ENCODE peak calls at places on chromosomes 12 and 14, in four cellular contexts. B is A549, S is GM12878, E is K562. U is an unnamed sample.

GRCh38 chr14:101072070-101072469 is 168.5 kb upstream of the RTL1 start:
- DNase-seq in B (no peak), S (no peak), E (no peak), U (no peak)

GRCh38 chr14:89983375-89983774 is 27.6 kb downstream of the TDP1 start:
- DNase-seq in B (no peak), S (no peak), E (no peak), U (no peak)

GRCh38 chr12:121033625-121034349 is 5.3 kb downstream of the OASL start:
- DNase-seq in B (peak; percentile 60), S (peak; percentile 38), E (no peak), U (no peak)

GRCh38 chr14:102696332-102696731 is 80.9 kb upstream of the TRAF3 start:
- DNase-seq in B (no peak), S (no peak), E (no peak), U (no peak)

GRCh38 chr12:73935817-73936216 is 601.8 kb upstream of the ATXN7L3B start:
- DNase-seq in B (peak; percentile 55), S (no peak), E (no peak), U (no peak)

GRCh38 chr14:101192661-101193000 is 289.1 kb upstream of the RTL1 start:
- DNase-seq in B (no peak), S (no peak), E (no peak), U (no peak)

GRCh38 chr14:68250950-68251765 is 431.6 kb downstream of the RAD51B start:
- DNase-seq in B (no peak), S (no peak), E (no peak), U (no peak)

GRCh38 chr12:1922075-1922709 is 3.7 kb upstream of the CACNA2D4 start:
- DNase-seq in B (no peak), S (no peak), E (no peak), U (no peak)

GRCh38 chr12:21818627-21819026 is 44.1 kb upstream of the KCNJ8 start:
- DNase-seq in B (no peak), S (no peak), E (no peak), U (peak; percentile 73)

GRCh38 chr12:120283318-120283717 is 8.4 kb downstream of the RNU4-2 start:
- DNase-seq in B (no peak), S (no peak), E (no peak), U (no peak)

GRCh38 chr12:66668311-66668710 is 10.6 kb downstream of the GRIP1 start:
- DNase-seq in B (no peak), S (no peak), E (no peak), U (no peak)

GRCh38 chr12:69879007-69879960 is 54.3 kb downstream of the MYRFL start:
- DNase-seq in B (peak; percentile 69), S (no peak), E (peak; percentile 76), U (peak; percentile 69)

GRCh38 chr12:94207467-94208432 is 59.4 kb downstream of the PLXNC1 start:
- DNase-seq in B (no peak), S (peak; percentile 89), E (no peak), U (no peak)

GRCh38 chr12:152440-152839 is 61.5 kb downstream of the SLC6A12 start:
- DNase-seq in B (no peak), S (no peak), E (no peak), U (peak; percentile 63)

GRCh38 chr12:91774471-91774921 is 371.1 kb downstream of the BTG1 start:
- DNase-seq in B (peak; percentile 10), S (no peak), E (no peak), U (peak; percentile 82)

GRCh38 chr12:32964981-32965585 is 68.5 kb upstream of the PKP2 start:
- DNase-seq in B (no peak), S (no peak), E (no peak), U (no peak)

GRCh38 chr12:51450333-51450732 is 25.7 kb downstream of the SLC4A8 start:
- DNase-seq in B (no peak), S (no peak), E (no peak), U (no peak)

GRCh38 chr12:16300222-16300621 is 22.7 kb upstream of the SLC15A5 start:
- DNase-seq in B (no peak), S (no peak), E (no peak), U (peak; percentile 11)

GRCh38 chr14:53953002-53953827 is 3.4 kb downstream of the BMP4 start:
- DNase-seq in B (peak; percentile 64), S (no peak), E (peak; percentile 23), U (peak; percentile 74)

GRCh38 chr12:121494093-121494787 is 86.6 kb downstream of the KDM2B start:
- DNase-seq in B (peak; percentile 49), S (no peak), E (peak; percentile 78), U (peak; percentile 33)

GRCh38 chr12:115571446-115571845 is 706.0 kb downstream of the MED13L start:
- DNase-seq in B (no peak), S (no peak), E (no peak), U (no peak)

GRCh38 chr12:115577401-115577800 is 700.1 kb downstream of the MED13L start:
- DNase-seq in B (no peak), S (no peak), E (no peak), U (no peak)

GRCh38 chr12:115572440-115572839 is 705.1 kb downstream of the MED13L start:
- DNase-seq in B (no peak), S (peak; percentile 86), E (no peak), U (peak; percentile 12)

GRCh38 chr12:115571027-115571426 is 706.5 kb downstream of the MED13L start:
- DNase-seq in B (no peak), S (no peak), E (no peak), U (no peak)

DNA sequence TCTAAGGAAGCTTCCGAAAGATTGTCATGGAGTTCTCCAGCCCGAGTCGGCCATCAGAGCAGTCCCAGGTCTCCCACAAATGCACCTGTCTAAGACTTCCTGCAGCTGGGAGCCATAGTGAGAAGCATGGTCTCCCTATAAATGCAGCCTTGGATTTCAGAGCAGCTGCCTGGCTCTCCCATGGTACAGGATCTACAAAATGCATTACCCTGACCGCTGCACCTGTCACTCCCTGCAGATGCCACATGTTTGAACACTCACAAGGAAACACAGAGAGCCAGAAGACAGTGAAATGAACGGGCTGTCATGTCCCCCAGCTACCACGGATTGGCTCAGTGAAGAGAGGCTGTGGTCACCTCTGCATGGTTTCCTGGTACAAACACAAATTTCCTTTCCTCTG is 702.7 kb downstream of the MED13L start:
- DNase-seq in B (no peak), S (no peak), E (no peak), U (no peak)
- TF ChIP-seq ELK1 in B (no peak), S (no peak), E (no peak), U (no peak)

GRCh38 chr14:104248203-104249055 is 110.0 kb downstream of the KIF26A start:
- DNase-seq in B (no peak), S (no peak), E (no peak), U (no peak)
- TF ChIP-seq ELK1 in B (no peak), S (no peak), E (no peak), U (no peak)

DNA sequence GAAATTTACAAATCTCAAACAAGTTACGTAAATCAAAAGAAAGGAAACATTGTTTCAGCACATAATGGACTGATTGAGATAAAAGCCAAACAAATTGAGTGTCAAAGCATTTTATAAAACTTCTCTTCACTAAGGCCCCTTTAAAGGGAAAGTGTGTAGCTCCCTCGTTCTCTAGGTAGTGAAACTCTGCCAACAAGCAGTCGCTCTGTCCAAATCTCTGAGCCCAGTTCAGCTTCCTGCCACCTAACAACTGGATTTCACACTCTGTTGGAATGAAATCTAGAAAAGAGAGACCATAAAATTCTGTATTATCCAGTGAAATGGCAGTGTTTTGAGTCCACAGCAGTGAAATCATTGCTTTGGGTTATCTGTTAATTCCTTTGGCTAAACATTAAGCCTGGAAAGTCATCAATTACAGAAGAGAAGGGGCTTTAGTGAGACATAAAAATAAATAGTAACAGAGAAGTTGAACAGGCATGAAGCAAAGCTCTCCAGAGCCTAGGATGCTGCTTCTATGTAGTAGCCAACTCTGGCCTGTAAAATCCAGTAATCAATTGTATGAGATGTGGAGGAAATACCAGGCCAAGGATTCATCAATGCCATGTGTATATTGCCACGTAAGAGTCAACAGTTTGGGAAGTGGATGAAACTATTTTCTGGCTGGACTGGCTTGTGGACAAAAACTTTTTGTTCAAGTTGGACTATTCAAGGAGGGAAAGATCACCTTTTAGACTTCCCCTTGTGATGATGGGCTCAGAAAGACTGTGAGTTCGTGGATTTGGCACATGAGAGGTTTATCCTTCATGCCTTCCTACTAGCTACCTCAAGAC is 122.6 kb downstream of the WIF1 start:
- DNase-seq in B (no peak), S (no peak), E (no peak), U (no peak)
- TF ChIP-seq ELK1 in B (no peak), S (no peak), E (no peak), U (no peak)

GRCh38 chr14:96762650-96763049 is 34.5 kb upstream of the VRK1 start:
- DNase-seq in B (peak; percentile 76), S (peak; percentile 65), E (peak; percentile 90), U (peak; percentile 58)

GRCh38 chr14:96761066-96761465 is 36.1 kb upstream of the VRK1 start:
- DNase-seq in B (no peak), S (no peak), E (no peak), U (no peak)

DNA sequence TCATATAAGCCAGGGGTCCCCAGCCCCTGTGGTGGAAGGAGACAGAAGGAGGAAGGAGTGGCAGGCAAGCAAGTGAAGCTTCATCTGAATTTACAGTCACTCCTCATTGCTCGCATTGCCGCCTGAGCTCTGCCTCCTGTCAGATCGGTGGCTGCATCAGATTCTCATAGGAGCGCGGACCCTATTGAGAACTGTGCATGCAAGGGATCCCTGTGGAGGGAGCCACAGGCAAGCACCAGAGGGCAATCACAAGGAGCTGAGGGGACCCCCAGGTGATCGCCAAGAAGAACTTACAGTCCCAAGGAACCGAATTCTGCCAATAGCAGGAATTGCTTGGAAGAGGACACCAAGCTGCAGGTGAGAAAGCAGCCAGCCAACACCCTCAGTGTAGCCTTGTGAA is 33.2 kb upstream of the VRK1 start:
- DNase-seq in B (no peak), S (no peak), E (no peak), U (no peak)
- TF ChIP-seq ELK1 in B (no peak), S (no peak), E (no peak), U (no peak)

DNA sequence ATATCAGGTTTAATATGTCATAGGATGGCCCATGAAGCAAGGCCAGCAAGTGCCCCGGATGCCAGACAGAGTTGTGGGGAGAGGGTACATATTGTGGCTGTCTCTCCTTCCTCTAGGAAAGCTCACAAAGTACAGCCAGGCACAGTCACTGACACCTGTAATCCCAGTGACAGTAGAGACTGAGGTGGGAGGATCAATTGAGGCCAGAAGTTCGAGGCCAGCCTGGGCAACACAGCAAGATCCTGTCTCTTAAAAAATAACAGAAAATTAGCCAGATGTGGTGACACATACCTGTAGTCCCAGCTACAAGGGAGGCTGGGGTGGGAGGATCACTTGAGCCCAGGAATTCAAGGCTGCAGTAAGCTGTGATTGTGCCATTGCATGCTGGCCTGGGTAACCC is 32.1 kb downstream of the SLC7A8 start:
- DNase-seq in B (no peak), S (no peak), E (no peak), U (no peak)
- TF ChIP-seq ELK1 in B (no peak), S (no peak), E (no peak), U (no peak)

GRCh38 chr12:10641735-10642500 is 28.5 kb upstream of the MAGOHB start:
- DNase-seq in B (no peak), S (no peak), E (no peak), U (peak; percentile 73)
- TF ChIP-seq ELK1 in B (no peak), S (no peak), E (no peak), U (no peak)

GRCh38 chr12:112013601-112014402 is 576 bp downstream of the ERP29 start:
- DNase-seq in B (peak; percentile 89), S (peak; percentile 32), E (peak; percentile 68), U (peak; percentile 82)
- TF ChIP-seq ELK1 in B (no peak), S (no peak), E (no peak), U (no peak)